ENCODE peak calls at places on chromosomes 1 and 21, in eight cellular contexts. I, V, J, Q, M, X, R and U are unnamed samples.

GRCh38 chr21:32794643-32795042 is 23.1 kb upstream of the PAXBP1 start:
- DNase-seq in V (no peak), J (no peak), X (no peak), Q (no peak), M (peak; percentile 52), R (peak; percentile 51), I (no peak), U (no peak)

GRCh38 chr1:201732351-201732750 is 96.6 kb upstream of the IPO9 start:
- DNase-seq in M (no peak), J (no peak), R (no peak), V (no peak), Q (no peak), X (no peak), I (no peak), U (no peak)

GRCh38 chr1:180693564-180694244 is 61.9 kb downstream of the XPR1 start:
- DNase-seq in J (no peak), I (no peak), V (no peak), Q (no peak), X (no peak), M (no peak), R (no peak), U (no peak)

GRCh38 chr1:48810740-48811139 is 34.0 kb upstream of the BEND5 start:
- DNase-seq in R (no peak), V (no peak), M (no peak), Q (no peak), I (no peak), J (no peak), X (no peak), U (no peak)

GRCh38 chr21:17783816-17784598 is 35.1 kb downstream of the C21orf91 start:
- DNase-seq in Q (no peak), X (no peak), V (no peak), R (no peak), M (peak; percentile 22), J (peak; percentile 4), I (no peak), U (peak; percentile 87)

GRCh38 chr1:27606708-27607238 is 2.8 kb upstream of the AHDC1 start:
- DNase-seq in R (peak; percentile 23), I (no peak), J (no peak), V (no peak), M (no peak), X (no peak), Q (no peak), U (no peak)

GRCh38 chr1:215569987-215570824 is 3.1 kb downstream of the KCTD3 start:
- DNase-seq in V (no peak), X (no peak), J (no peak), I (no peak), Q (no peak), M (no peak), R (peak; percentile 41), U (no peak)

GRCh38 chr1:106523448-106523847 is 533.0 kb upstream of the PRMT6 start:
- DNase-seq in I (no peak), Q (no peak), M (no peak), X (no peak), V (no peak), R (no peak), J (no peak), U (no peak)

GRCh38 chr1:109164538-109164937 is 49.2 kb upstream of the SARS1 start:
- DNase-seq in V (no peak), I (no peak), R (no peak), X (no peak), M (no peak), J (no peak), Q (no peak), U (no peak)

GRCh38 chr1:68049941-68050878 is at the start of gene DIRAS3:
- DNase-seq in V (no peak), M (no peak), J (no peak), R (peak; percentile 46), X (peak; percentile 22), Q (no peak), I (no peak), U (no peak)

GRCh38 chr1:47561523-47562007 is 123.7 kb downstream of the FOXD2 start:
- DNase-seq in V (no peak), X (no peak), J (no peak), R (peak; percentile 86), Q (no peak), I (no peak), M (no peak), U (no peak)

GRCh38 chr1:66393586-66394334 is 140.2 kb upstream of the SGIP1 start:
- DNase-seq in M (no peak), V (no peak), Q (no peak), J (no peak), I (no peak), X (no peak), R (no peak), U (peak; percentile 97)

GRCh38 chr1:212466913-212467650 is 34.4 kb downstream of the NENF start:
- DNase-seq in R (no peak), X (no peak), V (no peak), Q (no peak), J (no peak), M (no peak), I (no peak), U (no peak)

GRCh38 chr1:53366901-53367502 is 39.1 kb upstream of the LRP8 start:
- DNase-seq in R (no peak), M (no peak), J (no peak), Q (peak; percentile 15), I (no peak), V (no peak), X (no peak), U (no peak)

GRCh38 chr1:93979718-93980319 is 70.6 kb upstream of the GCLM start:
- DNase-seq in V (peak; percentile 85), J (no peak), I (no peak), Q (no peak), M (peak; percentile 3), X (no peak), R (no peak), U (no peak)

GRCh38 chr1:115098979-115099692 is 9.8 kb upstream of the TSPAN2 start:
- DNase-seq in I (peak; percentile 54), M (no peak), J (peak; percentile 45), Q (no peak), V (peak; percentile 68), R (peak; percentile 41), X (no peak), U (peak; percentile 95)

GRCh38 chr21:43322805-43323204 is 104.1 kb downstream of the SIK1 start:
- DNase-seq in R (no peak), X (no peak), J (no peak), I (no peak), V (no peak), M (no peak), Q (no peak), U (no peak)

GRCh38 chr21:34613679-34614442 is 1.1 kb downstream of the RCAN1 start:
- DNase-seq in I (no peak), V (no peak), R (peak; percentile 4), J (no peak), Q (no peak), X (no peak), M (peak; percentile 62), U (no peak)

GRCh38 chr1:64343105-64343960 is 126.6 kb upstream of the CACHD1 start:
- DNase-seq in Q (no peak), R (peak; percentile 99), M (no peak), I (no peak), X (peak; percentile 61), V (peak; percentile 71), J (no peak), U (no peak)

GRCh38 chr1:182598296-182598695 is 5.9 kb downstream of the RGS16 start:
- DNase-seq in V (no peak), R (no peak), Q (no peak), X (no peak), I (no peak), M (no peak), J (no peak), U (no peak)

GRCh38 chr1:54312874-54313316 is 93.3 kb downstream of the SSBP3 start:
- DNase-seq in X (peak; percentile 64), M (no peak), R (peak; percentile 30), V (peak; percentile 49), J (no peak), I (no peak), Q (peak; percentile 66), U (no peak)

GRCh38 chr1:185984113-185984836 is 250.1 kb downstream of the HMCN1 start:
- DNase-seq in R (no peak), M (no peak), V (no peak), X (no peak), Q (no peak), J (no peak), I (no peak), U (no peak)

GRCh38 chr1:61226791-61227567 is 144.6 kb downstream of the NFIA start:
- DNase-seq in X (no peak), I (no peak), J (no peak), R (no peak), Q (no peak), M (no peak), V (no peak), U (no peak)

GRCh38 chr1:109611308-109611950 is 8.0 kb downstream of the GNAT2 start:
- DNase-seq in R (no peak), V (no peak), I (no peak), Q (no peak), M (no peak), J (no peak), X (no peak), U (no peak)

GRCh38 chr1:3687509-3687908 is 35.2 kb downstream of the TP73 start:
- DNase-seq in X (no peak), Q (peak; percentile 82), I (no peak), R (no peak), M (no peak), V (no peak), J (no peak), U (no peak)

GRCh38 chr1:2320760-2321159 is 70.6 kb downstream of the MORN1 start:
- DNase-seq in V (no peak), I (no peak), M (no peak), Q (no peak), R (peak; percentile 26), X (no peak), J (no peak), U (no peak)

GRCh38 chr1:183989078-183989577 is 48.4 kb downstream of the COLGALT2 start:
- DNase-seq in Q (no peak), V (no peak), M (no peak), J (no peak), R (peak; percentile 73), I (no peak), X (peak; percentile 61), U (no peak)